ENCODE peak calls at places on chromosomes 13 and 19, in seven cellular contexts. W is dorsolateral prefrontal cortex, L is heart right ventricle, O is retinal pigment epithelial cell, A is NCI-H1694, N is anterior cingulate cortex, B is frontal cortex. J is an unnamed sample.

GRCh38 chr13:44274838-44275237 is 98.8 kb upstream of the SERP2 start:
- DNase-seq in W (no peak), L (no peak), O (no peak), A (no peak), N (no peak), B (no peak), J (no peak)

GRCh38 chr13:75896271-75896670 is 260.1 kb downstream of the LMO7 start:
- DNase-seq in W (no peak), L (no peak), O (no peak), A (no peak), N (no peak), B (no peak), J (no peak)

GRCh38 chr19:9885077-9885552 is 50.0 kb downstream of the PIN1 start:
- DNase-seq in W (peak; percentile 46), L (peak; percentile 28), O (no peak), A (peak; percentile 92), N (peak; percentile 54), B (no peak), J (peak; percentile 54)

GRCh38 chr13:106151056-106151699 is 384.3 kb downstream of the EFNB2 start:
- DNase-seq in W (no peak), L (no peak), O (peak; percentile 69), A (no peak), N (no peak), B (no peak), J (no peak)

GRCh38 chr13:112056284-112056727 is 10.6 kb upstream of the SOX1 start:
- DNase-seq in W (no peak), L (no peak), O (no peak), A (no peak), N (peak; percentile 16), B (peak; percentile 67), J (no peak)

GRCh38 chr19:54677217-54677616 is 14.4 kb downstream of the LILRB4 start:
- DNase-seq in W (no peak), L (no peak), O (no peak), A (no peak), N (no peak), B (no peak), J (no peak)

GRCh38 chr19:2089001-2089711 is 7.0 kb downstream of the MOB3A start:
- DNase-seq in W (no peak), L (no peak), O (no peak), A (no peak), N (no peak), B (no peak), J (no peak)

GRCh38 chr13:21970918-21971317 is 300.0 kb downstream of the FGF9 start:
- DNase-seq in W (no peak), L (no peak), O (no peak), A (no peak), N (no peak), B (no peak), J (no peak)

GRCh38 chr19:44904426-44904994 is 1.1 kb upstream of the APOE start:
- DNase-seq in W (no peak), L (no peak), O (no peak), A (peak; percentile 22), N (no peak), B (no peak), J (no peak)

GRCh38 chr13:67481445-67481844 is 251.3 kb upstream of the PCDH9 start:
- DNase-seq in W (no peak), L (no peak), O (no peak), A (no peak), N (no peak), B (no peak), J (no peak)

GRCh38 chr19:55189424-55189823 is 9.3 kb upstream of the SYT5 start:
- DNase-seq in W (no peak), L (no peak), O (peak; percentile 80), A (no peak), N (no peak), B (no peak), J (no peak)

GRCh38 chr13:76646946-76647345 is 239.3 kb downstream of the KCTD12 start:
- DNase-seq in W (no peak), L (no peak), O (no peak), A (no peak), N (no peak), B (no peak), J (no peak)

GRCh38 chr19:2618611-2619010 is 83.9 kb downstream of the GNG7 start:
- DNase-seq in W (no peak), L (peak; percentile 49), O (no peak), A (no peak), N (no peak), B (no peak), J (no peak)

GRCh38 chr19:41792513-41793413 is 3.6 kb upstream of the CEACAM3 start:
- DNase-seq in W (no peak), L (peak; percentile 31), O (no peak), A (no peak), N (peak; percentile 3), B (no peak), J (peak; percentile 10)

GRCh38 chr19:40623403-40624239 is 22.5 kb downstream of the LTBP4 start:
- DNase-seq in W (no peak), L (no peak), O (no peak), A (no peak), N (no peak), B (no peak), J (no peak)

GRCh38 chr13:22064854-22065646 is 394.2 kb downstream of the FGF9 start:
- DNase-seq in W (no peak), L (no peak), O (no peak), A (no peak), N (no peak), B (no peak), J (no peak)

GRCh38 chr13:48066310-48066989 is 28.5 kb downstream of the MED4 start:
- DNase-seq in W (no peak), L (no peak), O (no peak), A (no peak), N (no peak), B (no peak), J (no peak)

GRCh38 chr19:48506138-48506733 is 5.4 kb downstream of the LMTK3 start:
- DNase-seq in W (no peak), L (no peak), O (no peak), A (peak; percentile 28), N (no peak), B (peak; percentile 41), J (no peak)

GRCh38 chr19:28454083-28454482 is 758.9 kb downstream of the UQCRFS1 start:
- DNase-seq in W (no peak), L (no peak), O (no peak), A (no peak), N (no peak), B (no peak), J (no peak)

GRCh38 chr19:30267332-30267731 is 104.9 kb upstream of the ZNF536 start:
- DNase-seq in W (no peak), L (no peak), O (no peak), A (no peak), N (no peak), B (no peak), J (no peak)

GRCh38 chr13:37716796-37717195 is 118.2 kb upstream of the POSTN start:
- DNase-seq in W (no peak), L (no peak), O (no peak), A (no peak), N (no peak), B (no peak), J (no peak)

GRCh38 chr13:27403252-27403678 is 21.2 kb upstream of the GTF3A start:
- DNase-seq in W (no peak), L (no peak), O (peak; percentile 98), A (no peak), N (no peak), B (no peak), J (no peak)

GRCh38 chr19:29873801-29874575 is 62.2 kb downstream of the CCNE1 start:
- DNase-seq in W (no peak), L (no peak), O (no peak), A (no peak), N (no peak), B (no peak), J (no peak)

GRCh38 chr13:69704311-69704710 is 403.3 kb upstream of the ATXN8OS start:
- DNase-seq in W (no peak), L (no peak), O (no peak), A (no peak), N (no peak), B (no peak), J (no peak)

GRCh38 chr13:27796544-27797227 is 4.4 kb downstream of the GSX1 start:
- DNase-seq in W (no peak), L (no peak), O (no peak), A (no peak), N (no peak), B (no peak), J (no peak)

GRCh38 chr13:49300716-49301589 is 53.2 kb downstream of the CDADC1 start:
- DNase-seq in W (peak; percentile 37), L (no peak), O (no peak), A (peak; percentile 16), N (peak; percentile 69), B (peak; percentile 42), J (peak; percentile 82)

GRCh38 chr19:57302020-57302465 is 18.2 kb upstream of the ZNF543 start:
- DNase-seq in W (no peak), L (no peak), O (no peak), A (no peak), N (no peak), B (no peak), J (no peak)

GRCh38 chr19:34232566-34233481 is 21.5 kb upstream of the GARRE1 start:
- DNase-seq in W (peak; percentile 35), L (peak; percentile 57), O (peak; percentile 91), A (no peak), N (peak; percentile 42), B (no peak), J (peak; percentile 84)

GRCh38 chr13:43572601-43573360 is 214.0 kb downstream of the ENOX1 start:
- DNase-seq in W (no peak), L (no peak), O (no peak), A (no peak), N (no peak), B (no peak), J (no peak)

GRCh38 chr13:29456419-29456818 is 139.1 kb downstream of the SLC7A1 start:
- DNase-seq in W (no peak), L (no peak), O (no peak), A (no peak), N (no peak), B (no peak), J (no peak)

GRCh38 chr19:14514215-14514871 is 3.9 kb downstream of the DNAJB1 start:
- DNase-seq in W (no peak), L (no peak), O (no peak), A (no peak), N (no peak), B (no peak), J (peak; percentile 63)

GRCh38 chr13:109297628-109298027 is 488.8 kb downstream of the IRS2 start:
- DNase-seq in W (no peak), L (no peak), O (no peak), A (no peak), N (no peak), B (no peak), J (no peak)

GRCh38 chr19:16315825-16316505 is 8.7 kb upstream of the KLF2 start:
- DNase-seq in W (no peak), L (peak; percentile 30), O (peak; percentile 81), A (no peak), N (no peak), B (no peak), J (no peak)

GRCh38 chr13:90534617-90535340 is 812.7 kb upstream of the MIR17HG start:
- DNase-seq in W (no peak), L (no peak), O (peak; percentile 17), A (no peak), N (no peak), B (no peak), J (no peak)

GRCh38 chr13:94252209-94252608 is 227.3 kb downstream of the DCT start:
- DNase-seq in W (no peak), L (no peak), O (no peak), A (no peak), N (no peak), B (no peak), J (no peak)